ENCODE peak calls at places on chromosome 10, in five cellular contexts. U, H, Y, O and J are unnamed samples.

GRCh38 chr10:131736321-131736980 is 164.4 kb upstream of the PPP2R2D start:
- DNase-seq in Y (no peak), U (peak), O (peak), H (no peak), J (peak)

GRCh38 chr10:15863323-15863722 is 3.0 kb upstream of the MINDY3 start:
- DNase-seq in U (no peak), O (no peak), Y (no peak), H (no peak), J (no peak)

GRCh38 chr10:75987610-75988009 is 556.2 kb downstream of the LRMDA start:
- DNase-seq in O (no peak), H (no peak), Y (no peak), U (no peak), J (no peak)

GRCh38 chr10:3090914-3091313 is 23.6 kb downstream of the PFKP start:
- DNase-seq in O (no peak), Y (peak), U (no peak), H (peak), J (no peak)

GRCh38 chr10:91597397-91597881 is 35.4 kb downstream of the PPP1R3C start:
- DNase-seq in O (peak), U (no peak), H (no peak), Y (no peak), J (no peak)

GRCh38 chr10:5536486-5536885 is 11.7 kb downstream of the CALML3 start:
- DNase-seq in U (peak), Y (no peak), O (no peak), H (peak), J (peak)

GRCh38 chr10:50857579-50857978 is 27.8 kb downstream of the A1CF start:
- DNase-seq in O (no peak), Y (no peak), H (no peak), U (no peak), J (no peak)

GRCh38 chr10:68871731-68872342 is 29.3 kb upstream of the DDX50 start:
- DNase-seq in O (no peak), Y (no peak), U (no peak), H (no peak), J (no peak)

GRCh38 chr10:28492093-28492492 is 40.8 kb upstream of the WAC start:
- DNase-seq in H (no peak), Y (no peak), O (no peak), U (no peak), J (no peak)

GRCh38 chr10:5608608-5609270 is 57.7 kb downstream of the ASB13 start:
- DNase-seq in O (no peak), H (no peak), U (no peak), Y (no peak), J (no peak)

GRCh38 chr10:63767512-63767911 is 246.3 kb downstream of the REEP3 start:
- DNase-seq in Y (no peak), O (no peak), U (no peak), H (no peak), J (no peak)

GRCh38 chr10:43221419-43222293 is 45.2 kb downstream of the RASGEF1A start:
- DNase-seq in H (peak), Y (no peak), O (peak), U (peak), J (peak)

GRCh38 chr10:58577394-58577793 is 64.7 kb downstream of the BICC1 start:
- DNase-seq in Y (no peak), U (no peak), H (no peak), O (no peak), J (no peak)
- TF ChIP-seq EP300 in Y (no peak), U (no peak), H (no peak), O (no peak), J (no peak)

DNA sequence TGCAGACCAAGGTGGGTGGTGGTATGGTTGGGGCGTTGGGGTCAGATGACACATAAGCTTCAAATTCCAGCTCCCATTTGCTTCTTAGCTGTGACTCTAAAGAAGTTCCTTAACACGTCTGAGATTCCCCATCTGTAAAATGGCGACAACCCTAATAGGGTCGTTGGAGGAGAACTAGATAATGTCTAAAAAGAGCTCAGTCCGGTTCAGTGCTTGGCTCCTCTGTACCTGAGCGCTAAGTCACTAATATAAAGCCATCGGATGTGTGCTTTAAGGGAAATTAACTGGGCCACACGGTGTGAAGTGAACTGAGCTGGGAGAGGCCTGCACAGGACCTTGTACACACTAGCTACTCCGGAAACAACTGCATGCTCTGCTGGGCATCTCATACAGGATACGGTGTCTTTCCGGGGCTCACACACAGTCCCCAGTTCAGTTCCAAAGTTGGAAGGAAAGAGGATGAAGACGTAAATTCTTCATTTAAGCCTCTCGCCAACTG is 476 bp upstream of the ZFYVE27 start:
- DNase-seq in H (no peak), U (no peak), Y (no peak), O (peak), J (no peak)
- H3K27ac ChIP-seq in H (peak), U (peak), Y (peak), O (no peak), J (peak)

GRCh38 chr10:106973716-106974115 is 190.8 kb downstream of the SORCS1 start:
- DNase-seq in Y (no peak), O (no peak), U (no peak), H (no peak), J (no peak)
- TF ChIP-seq CTCF in Y (no peak), O (no peak), U (no peak), H (no peak), J (no peak)

GRCh38 chr10:116744163-116744788 is 1.9 kb upstream of the HSPA12A start:
- DNase-seq in Y (no peak), U (peak), H (no peak), O (no peak), J (no peak)

GRCh38 chr10:116740971-116741370 is 1.4 kb downstream of the HSPA12A start:
- DNase-seq in O (peak), U (peak), Y (no peak), H (no peak), J (no peak)

GRCh38 chr10:116742367-116743265 is at the start of gene HSPA12A:
- DNase-seq in O (peak), H (peak), U (peak), Y (peak), J (no peak)

GRCh38 chr10:116743266-116744064 is 1.1 kb upstream of the HSPA12A start:
- DNase-seq in O (no peak), H (no peak), Y (no peak), U (peak), J (no peak)

DNA sequence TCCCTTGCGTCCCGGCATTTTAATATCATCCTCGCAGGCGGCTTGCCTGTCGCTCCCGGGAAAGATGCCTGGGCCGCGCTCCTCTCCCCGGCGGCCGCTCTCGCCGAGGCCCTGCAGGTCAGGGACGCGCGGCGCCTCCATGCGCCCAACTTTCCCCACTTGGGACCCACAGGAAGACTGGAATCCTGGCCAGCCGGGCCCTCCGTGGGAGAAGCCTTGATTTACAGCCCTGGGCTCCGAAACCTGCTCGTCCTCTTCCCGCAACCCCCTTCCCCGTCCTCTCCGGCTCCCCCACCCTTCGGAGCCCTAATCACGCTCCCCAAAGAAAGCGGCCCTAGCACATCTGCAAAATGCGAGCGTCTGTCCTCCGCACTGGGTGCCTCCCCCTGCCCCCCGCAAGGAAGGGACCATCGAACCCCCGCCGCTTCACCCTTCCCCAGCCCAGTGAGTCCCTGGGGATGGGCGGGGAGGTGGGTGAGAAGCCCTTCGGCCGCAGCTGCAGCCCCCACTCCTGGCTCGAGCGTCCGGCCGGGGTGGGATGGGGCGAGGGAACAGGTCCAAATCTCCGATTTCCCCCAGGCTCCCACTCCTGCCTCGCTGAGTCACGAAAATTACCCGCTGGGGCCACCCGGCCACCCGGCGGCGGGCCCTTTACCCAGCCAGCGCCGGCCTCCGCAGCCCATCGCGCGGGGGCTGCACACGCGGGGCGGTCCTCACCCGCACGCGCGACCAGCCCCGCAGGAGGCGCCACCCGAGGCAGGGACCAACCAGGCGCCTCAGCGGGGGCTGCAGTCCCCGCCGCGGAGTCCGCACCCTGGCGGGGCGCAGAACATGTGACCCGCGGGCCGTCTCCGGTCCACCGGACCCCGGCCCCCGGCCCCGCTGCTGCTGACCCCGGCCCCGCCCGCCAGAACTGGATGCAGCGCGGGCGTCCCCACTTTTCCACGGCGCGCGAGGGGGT is 695 bp downstream of the HSPA12A start:
- DNase-seq in H (peak), U (peak), Y (no peak), O (peak), J (no peak)
- TF ChIP-seq EP300 in H (no peak), U (no peak), Y (no peak), O (no peak), J (no peak)

GRCh38 chr10:97494863-97495506 is 3.2 kb downstream of the MMS19 start:
- DNase-seq in O (no peak), H (no peak), Y (no peak), U (no peak), J (no peak)
- H3K27ac ChIP-seq in O (no peak), H (no peak), Y (peak), U (peak), J (no peak)

GRCh38 chr10:722281-723060 is 33.0 kb upstream of the DIP2C start:
- DNase-seq in H (no peak), U (no peak), Y (no peak), O (no peak), J (no peak)

GRCh38 chr10:725786-726185 is 36.3 kb upstream of the DIP2C start:
- DNase-seq in U (no peak), O (no peak), H (no peak), Y (no peak), J (no peak)

GRCh38 chr10:728603-729002 is 39.1 kb upstream of the DIP2C start:
- DNase-seq in Y (no peak), O (no peak), H (no peak), U (no peak), J (no peak)

GRCh38 chr10:727162-727790 is 37.8 kb upstream of the DIP2C start:
- DNase-seq in U (no peak), H (no peak), O (no peak), Y (no peak), J (no peak)

GRCh38 chr10:723973-724372 is 34.5 kb upstream of the DIP2C start:
- DNase-seq in O (no peak), U (no peak), Y (no peak), H (no peak), J (no peak)
- TF ChIP-seq CTCF in O (no peak), U (no peak), Y (no peak), H (no peak), J (no peak)

GRCh38 chr10:48470115-48470892 is 134.6 kb downstream of the ARHGAP22 start:
- DNase-seq in H (no peak), Y (no peak), O (peak), U (no peak), J (peak)
- TF ChIP-seq EP300 in H (no peak), Y (no peak), O (no peak), U (no peak), J (no peak)

DNA sequence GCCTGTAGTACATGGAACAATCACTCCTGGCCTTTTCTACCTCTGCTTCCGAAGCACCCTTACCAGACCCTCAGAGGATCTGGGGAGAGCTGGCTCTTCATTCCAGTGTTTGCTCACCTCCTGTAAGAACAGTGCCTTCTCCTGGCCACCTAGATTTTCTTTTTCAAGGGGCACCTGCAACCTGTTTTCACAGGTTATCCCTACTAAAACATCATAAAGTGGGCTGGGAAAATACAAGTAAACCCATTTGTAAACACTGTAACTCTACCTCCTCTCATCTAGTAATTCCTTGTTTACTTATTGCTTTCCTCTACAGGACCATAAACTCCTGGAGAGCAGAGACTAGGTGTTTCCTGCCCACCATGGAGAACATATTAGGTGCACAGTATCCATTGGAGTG is 1.1 kb downstream of the PIK3AP1 start:
- DNase-seq in Y (no peak), O (no peak), H (no peak), U (no peak), J (no peak)
- H3K27ac ChIP-seq in Y (peak), O (no peak), H (peak), U (no peak), J (no peak)